ENCODE peak calls at places on chromosome 10, in eight cellular contexts. Q, R, U, N, E, B, G and F are unnamed samples.

GRCh38 chr10:88880287-88881094 is 446 bp downstream of the STAMBPL1 start:
- DNase-seq in Q (peak), R (peak), U (peak), N (peak), E (peak), B (peak), G (peak), F (peak)

GRCh38 chr10:78302739-78302988 is 269.0 kb downstream of the RPS24 start:
- DNase-seq in Q (no peak), R (no peak), U (no peak), N (no peak), E (no peak), B (no peak), G (no peak), F (no peak)

GRCh38 chr10:48681749-48682148 is 2.9 kb upstream of the WDFY4 start:
- DNase-seq in Q (no peak), R (no peak), U (no peak), N (no peak), E (no peak), B (no peak), G (no peak), F (no peak)

GRCh38 chr10:102421645-102422585 is 1.3 kb downstream of the FBXL15 start:
- DNase-seq in Q (no peak), R (peak), U (peak), N (no peak), E (no peak), B (no peak), G (peak), F (no peak)

GRCh38 chr10:85528318-85528652 is 838.3 kb downstream of the GRID1 start:
- DNase-seq in Q (no peak), R (no peak), U (no peak), N (no peak), E (no peak), B (no peak), G (peak), F (no peak)

GRCh38 chr10:133307776-133308430 is 769 bp downstream of the TUBGCP2 start:
- DNase-seq in Q (peak), R (peak), U (peak), N (no peak), E (peak), B (peak), G (peak), F (peak)

GRCh38 chr10:68330852-68331454 is 911 bp upstream of the HNRNPH3 start:
- DNase-seq in Q (no peak), R (no peak), U (no peak), N (no peak), E (no peak), B (peak), G (no peak), F (peak)

GRCh38 chr10:113520606-113521481 is 32.0 kb upstream of the HABP2 start:
- DNase-seq in Q (peak), R (peak), U (peak), N (peak), E (no peak), B (no peak), G (peak), F (peak)

GRCh38 chr10:11886851-11887250 is 63.7 kb downstream of the PROSER2 start:
- DNase-seq in Q (no peak), R (no peak), U (no peak), N (no peak), E (no peak), B (no peak), G (no peak), F (no peak)

GRCh38 chr10:130766716-130767115 is 544.8 kb downstream of the TCERG1L start:
- DNase-seq in Q (no peak), R (no peak), U (no peak), N (no peak), E (no peak), B (no peak), G (no peak), F (no peak)

GRCh38 chr10:100728928-100729876 is 16.2 kb upstream of the PAX2 start:
- DNase-seq in Q (peak), R (no peak), U (peak), N (peak), E (no peak), B (no peak), G (no peak), F (no peak)

GRCh38 chr10:3471927-3472704 is 299.5 kb upstream of the PITRM1 start:
- DNase-seq in Q (no peak), R (peak), U (no peak), N (no peak), E (no peak), B (no peak), G (no peak), F (no peak)

GRCh38 chr10:132866601-132867381 is 75.6 kb downstream of the CFAP46 start:
- DNase-seq in Q (peak), R (no peak), U (peak), N (no peak), E (no peak), B (no peak), G (no peak), F (no peak)